ENCODE peak calls at places on chromosomes 13 and 19, in four cellular contexts. Z is GM23248, N is neural progenitor cell, W is PC-9. B is an unnamed sample.

GRCh38 chr19:28990522-28990921 is 222.4 kb downstream of the UQCRFS1 start:
- DNase-seq in Z (no peak), N (no peak), W (no peak), B (no peak)

GRCh38 chr19:14943601-14944000 is 2.3 kb downstream of the OR7C2 start:
- DNase-seq in Z (peak; percentile 51), N (no peak), W (peak; percentile 98), B (no peak)

GRCh38 chr13:113209880-113210421 is 538 bp downstream of the CUL4A start:
- DNase-seq in Z (peak; percentile 83), N (peak; percentile 62), W (peak; percentile 75), B (peak; percentile 49)

GRCh38 chr19:55668603-55669348 is 6.2 kb upstream of the EPN1 start:
- DNase-seq in Z (no peak), N (no peak), W (no peak), B (no peak)

GRCh38 chr13:113461022-113461751 is 7.9 kb upstream of the ADPRHL1 start:
- DNase-seq in Z (no peak), N (no peak), W (no peak), B (no peak)

GRCh38 chr13:85798999-85799646 is at the start of gene SLITRK6:
- DNase-seq in Z (peak; percentile 5), N (peak; percentile 74), W (peak; percentile 79), B (peak; percentile 93)

GRCh38 chr13:55199132-55199531 is 1941.6 kb upstream of the PRR20A start:
- DNase-seq in Z (no peak), N (peak; percentile 47), W (no peak), B (peak; percentile 4)

GRCh38 chr19:29690842-29691241 is 24.2 kb downstream of the C19orf12 start:
- DNase-seq in Z (peak; percentile 65), N (peak; percentile 37), W (peak; percentile 53), B (peak; percentile 69)

GRCh38 chr13:52850396-52851152 is 2.1 kb upstream of the PCDH8 start:
- DNase-seq in Z (peak; percentile 80), N (peak; percentile 93), W (no peak), B (peak; percentile 38)

GRCh38 chr13:46288570-46289259 is 77.0 kb downstream of the LRRC63 start:
- DNase-seq in Z (peak; percentile 62), N (peak; percentile 68), W (no peak), B (peak; percentile 66)

GRCh38 chr13:98653471-98653985 is 76.6 kb upstream of the STK24 start:
- DNase-seq in Z (peak; percentile 86), N (peak; percentile 90), W (peak; percentile 87), B (peak; percentile 84)

GRCh38 chr19:32256341-32256975 is 89.0 kb upstream of the ZNF507 start:
- DNase-seq in Z (no peak), N (no peak), W (no peak), B (no peak)

GRCh38 chr13:48126944-48127814 is 32.3 kb upstream of the MED4 start:
- DNase-seq in Z (peak; percentile 77), N (peak; percentile 71), W (peak; percentile 52), B (peak; percentile 66)

GRCh38 chr19:2820112-2820702 is 539 bp downstream of the ZNF554 start:
- DNase-seq in Z (peak; percentile 43), N (peak; percentile 71), W (no peak), B (no peak)

GRCh38 chr19:40273469-40274360 is 11.4 kb downstream of the AKT2 start:
- DNase-seq in Z (no peak), N (no peak), W (no peak), B (no peak)

GRCh38 chr13:29484236-29484635 is 111.3 kb downstream of the SLC7A1 start:
- DNase-seq in Z (no peak), N (peak; percentile 61), W (no peak), B (no peak)

DNA sequence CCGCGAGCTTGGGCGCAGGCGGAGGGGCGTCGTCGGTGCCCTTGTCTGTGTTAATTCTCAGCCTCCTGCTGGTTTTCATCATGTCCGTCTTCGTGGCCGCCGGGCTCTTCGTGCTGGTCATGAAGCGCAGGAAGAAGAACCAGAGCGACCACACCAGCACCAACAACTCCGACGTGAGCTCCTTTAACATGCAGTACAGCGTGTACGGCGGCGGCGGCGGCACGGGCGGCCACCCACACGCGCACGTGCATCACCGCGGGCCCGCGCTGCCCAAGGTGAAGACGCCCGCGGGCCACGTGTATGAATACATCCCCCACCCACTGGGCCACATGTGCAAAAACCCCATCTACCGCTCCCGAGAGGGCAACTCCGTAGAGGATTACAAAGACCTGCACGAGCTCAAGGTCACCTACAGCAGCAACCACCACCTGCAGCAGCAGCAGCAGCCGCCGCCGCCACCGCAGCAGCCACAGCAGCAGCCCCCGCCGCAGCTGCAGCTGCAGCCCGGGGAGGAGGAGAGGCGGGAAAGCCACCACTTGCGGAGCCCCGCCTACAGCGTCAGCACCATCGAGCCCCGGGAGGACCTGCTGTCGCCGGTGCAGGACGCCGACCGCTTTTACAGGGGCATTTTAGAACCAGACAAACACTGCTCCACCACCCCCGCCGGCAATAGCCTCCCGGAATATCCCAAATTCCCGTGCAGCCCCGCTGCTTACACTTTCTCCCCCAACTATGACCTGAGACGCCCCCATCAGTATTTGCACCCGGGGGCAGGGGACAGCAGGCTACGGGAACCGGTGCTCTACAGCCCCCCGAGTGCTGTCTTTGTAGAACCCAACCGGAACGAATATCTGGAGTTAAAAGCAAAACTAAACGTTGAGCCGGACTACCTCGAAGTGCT is 6.4 kb downstream of the SLITRK5 start:
- DNase-seq in Z (peak; percentile 8), N (peak; percentile 82), W (no peak), B (peak; percentile 14)
- TF ChIP-seq EZH2 in Z (no peak), N (peak; percentile 79), W (no peak), B (no peak)

GRCh38 chr19:41278478-41278877 is 14.3 kb downstream of the HNRNPUL1 start:
- DNase-seq in Z (no peak), N (no peak), W (no peak), B (no peak)
- H3F3A ChIP-seq in Z (peaks cover 17% of the 10 kb centered on the region), N (peaks cover 14% of the 10 kb centered on the region), W (peaks cover 21% of the 10 kb centered on the region), B (no peaks in the 10 kb centered on the region)

GRCh38 chr19:5173993-5174392 is 166.6 kb downstream of the PTPRS start:
- DNase-seq in Z (no peak), N (no peak), W (no peak), B (no peak)

GRCh38 chr19:5178051-5178450 is 162.6 kb downstream of the PTPRS start:
- DNase-seq in Z (no peak), N (no peak), W (no peak), B (no peak)

GRCh38 chr19:5170329-5170745 is 170.3 kb downstream of the PTPRS start:
- DNase-seq in Z (no peak), N (no peak), W (no peak), B (no peak)

GRCh38 chr19:5171711-5172110 is 168.9 kb downstream of the PTPRS start:
- DNase-seq in Z (no peak), N (no peak), W (peak; percentile 91), B (peak; percentile 58)

DNA sequence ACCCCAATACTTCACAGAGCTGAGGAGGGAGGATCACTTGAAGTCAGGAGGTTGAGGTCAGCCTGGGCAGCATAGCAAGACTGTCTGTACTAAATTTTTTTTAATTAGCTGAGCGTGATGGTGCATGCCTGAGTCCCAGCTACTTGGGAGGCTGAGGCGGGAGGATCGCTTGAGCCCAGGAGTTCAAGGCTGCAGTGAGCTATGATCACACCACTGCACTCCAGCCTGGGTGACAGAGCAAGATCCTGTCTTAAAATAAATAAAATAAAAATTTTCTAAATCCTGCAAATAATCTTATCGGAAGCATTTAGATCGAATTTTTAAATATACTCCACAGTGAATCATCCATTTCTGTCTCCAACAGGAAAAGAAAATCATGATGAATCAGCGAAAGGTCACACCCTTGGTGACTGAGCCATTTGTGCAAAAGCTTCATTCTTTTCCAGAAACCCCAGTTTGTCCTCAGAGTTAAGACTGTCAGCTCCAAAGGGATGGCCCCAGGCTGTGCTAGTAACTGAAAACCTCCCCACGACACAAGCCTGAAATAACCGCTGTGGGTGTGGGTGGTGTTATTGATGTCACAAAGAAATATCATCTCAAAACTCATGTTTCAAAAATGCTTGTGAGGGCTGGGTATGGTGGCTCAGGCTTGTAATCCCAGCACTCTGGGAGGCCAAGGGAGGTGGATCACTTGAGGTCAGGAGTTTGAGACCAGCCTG is 167.6 kb downstream of the PTPRS start:
- DNase-seq in Z (peak; percentile 99), N (no peak), W (peak; percentile 97), B (peak; percentile 100)
- H2AFZ ChIP-seq in Z (no peak overlapping the region), N (no peak overlapping the region), W (no peak overlapping the region), B (no peak overlapping the region)

GRCh38 chr13:78596701-78597550 is 6.4 kb downstream of the POU4F1 start:
- DNase-seq in Z (no peak), N (peak; percentile 61), W (no peak), B (no peak)
- TF ChIP-seq EZH2 in Z (peak; percentile 92), N (peak; percentile 94), W (no peak), B (no peak)

GRCh38 chr19:49489601-49490167 is 2.3 kb downstream of the RPL13A start:
- DNase-seq in Z (peak; percentile 52), N (peak; percentile 2), W (no peak), B (no peak)

GRCh38 chr19:49492573-49493411 is 3.4 kb upstream of the RPS11 start:
- DNase-seq in Z (peak; percentile 37), N (peak; percentile 1), W (peak; percentile 74), B (peak; percentile 54)

GRCh38 chr19:49491030-49491803 is 3.8 kb downstream of the RPL13A start:
- DNase-seq in Z (no peak), N (peak; percentile 1), W (no peak), B (no peak)

GRCh38 chr19:49490287-49491029 is 3.0 kb downstream of the RPL13A start:
- DNase-seq in Z (no peak), N (no peak), W (no peak), B (no peak)

DNA sequence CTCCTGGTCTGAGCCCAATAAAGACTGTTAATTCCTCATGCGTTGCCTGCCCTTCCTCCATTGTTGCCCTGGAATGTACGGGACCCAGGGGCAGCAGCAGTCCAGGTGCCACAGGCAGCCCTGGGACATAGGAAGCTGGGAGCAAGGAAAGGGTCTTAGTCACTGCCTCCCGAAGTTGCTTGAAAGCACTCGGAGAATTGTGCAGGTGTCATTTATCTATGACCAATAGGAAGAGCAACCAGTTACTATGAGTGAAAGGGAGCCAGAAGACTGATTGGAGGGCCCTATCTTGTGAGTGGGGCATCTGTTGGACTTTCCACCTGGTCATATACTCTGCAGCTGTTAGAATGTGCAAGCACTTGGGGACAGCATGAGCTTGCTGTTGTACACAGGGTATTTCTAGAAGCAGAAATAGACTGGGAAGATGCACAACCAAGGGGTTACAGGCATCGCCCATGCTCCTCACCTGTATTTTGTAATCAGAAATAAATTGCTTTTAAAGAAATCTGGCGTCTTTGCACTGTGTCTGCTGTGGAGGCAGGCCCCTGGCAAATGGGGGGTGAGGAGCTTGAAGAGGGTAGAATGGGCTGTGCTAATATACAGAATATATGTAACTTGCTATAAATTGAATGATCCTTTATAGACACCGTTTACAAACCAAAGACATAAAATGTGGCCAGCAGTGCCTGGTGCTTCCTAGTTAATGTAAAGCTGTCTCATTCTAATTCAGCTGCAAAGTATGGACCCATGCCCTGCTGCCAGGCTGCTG is 4.2 kb upstream of the RPS11 start:
- DNase-seq in Z (no peak), N (peak; percentile 1), W (no peak), B (no peak)
- H3F3A ChIP-seq in Z (peaks cover 63% of the 10 kb centered on the region), N (peaks cover 90% of the 10 kb centered on the region), W (peaks cover 87% of the 10 kb centered on the region), B (peaks cover 54% of the 10 kb centered on the region)

GRCh38 chr19:16495982-16496612 is at the start of the genes C19orf44 and CALR3:
- DNase-seq in Z (peak; percentile 100), N (peak; percentile 100), W (peak; percentile 98), B (peak; percentile 99)

GRCh38 chr19:16497042-16497441 is 848 bp downstream of the C19orf44 start:
- DNase-seq in Z (peak; percentile 42), N (no peak), W (no peak), B (peak; percentile 17)

GRCh38 chr19:16497837-16498236 is 1.6 kb downstream of the C19orf44 start:
- DNase-seq in Z (no peak), N (no peak), W (no peak), B (no peak)

DNA sequence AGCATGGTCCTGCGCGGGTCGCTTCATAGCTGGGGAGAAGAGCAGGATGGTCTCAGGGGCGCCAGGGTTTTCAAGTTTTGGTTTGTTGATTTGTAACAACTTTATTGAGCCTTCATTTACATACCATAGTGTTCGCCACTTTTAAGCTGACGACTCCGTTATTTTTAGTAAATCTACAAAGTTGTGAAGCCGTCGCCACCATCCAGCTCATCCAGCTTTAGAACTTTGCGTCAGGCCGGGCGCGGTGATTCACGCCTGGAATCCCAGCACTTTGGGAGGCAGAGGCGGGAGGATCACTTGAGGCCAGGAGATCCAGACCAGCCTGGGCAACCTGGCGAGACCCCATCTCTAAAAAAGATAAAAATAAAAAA is 404 bp downstream of the C19orf44 start:
- DNase-seq in Z (peak; percentile 91), N (no peak), W (peak; percentile 51), B (peak; percentile 53)
- H2AFZ ChIP-seq in Z (peak overlapping the region; percentile 94), N (peak overlapping the region; percentile 91), W (peak overlapping the region; percentile 93), B (peak overlapping the region; percentile 96)